ENCODE peak calls at places on chromosomes 11 and 22, in five cellular contexts. S, D, G, H and Y are unnamed samples.
A peak's percentile ranks its signal among the peaks of the same experiment; 100 is the strongest.

GRCh38 chr11:35255514-35255913 is 116.5 kb downstream of the CD44 start:
- DNase-seq in G (no peak), D (no peak), H (no peak), S (no peak), Y (no peak)

GRCh38 chr11:125069796-125070195 is 6.7 kb downstream of the SLC37A2 start:
- DNase-seq in D (no peak), G (no peak), S (no peak), H (no peak), Y (peak; percentile 35)

GRCh38 chr11:2775626-2776350 is 76.0 kb upstream of the KCNQ1OT1 start:
- DNase-seq in D (no peak), S (no peak), G (no peak), H (peak; percentile 56), Y (no peak)

GRCh38 chr11:75762885-75763284 is 5.7 kb upstream of the DGAT2 start:
- DNase-seq in H (no peak), G (no peak), S (no peak), D (no peak), Y (no peak)

GRCh38 chr11:109033627-109034340 is 368.9 kb downstream of the DDX10 start:
- DNase-seq in D (no peak), G (no peak), S (no peak), H (no peak), Y (peak; percentile 4)

GRCh38 chr11:115462004-115462541 is 42.1 kb downstream of the CADM1 start:
- DNase-seq in D (no peak), H (no peak), S (no peak), G (no peak), Y (no peak)

GRCh38 chr11:75380716-75381420 is 18.4 kb upstream of the RPS3 start:
- DNase-seq in S (no peak), D (no peak), G (no peak), H (no peak), Y (no peak)

GRCh38 chr11:66183581-66184048 is 84.8 kb upstream of the RAB1B start:
- DNase-seq in S (peak; percentile 11), G (no peak), H (no peak), D (no peak), Y (no peak)

GRCh38 chr22:23500508-23501208 is 79.4 kb downstream of the IGLL1 start:
- DNase-seq in S (no peak), D (no peak), G (no peak), H (peak; percentile 52), Y (no peak)

GRCh38 chr11:106471273-106471672 is 393.8 kb downstream of the AASDHPPT start:
- DNase-seq in H (no peak), G (no peak), S (no peak), D (no peak), Y (no peak)

GRCh38 chr11:14356342-14356741 is 2.6 kb downstream of the RRAS2 start:
- DNase-seq in S (no peak), H (no peak), G (no peak), D (no peak), Y (no peak)

GRCh38 chr11:19730373-19730772 is 17.7 kb downstream of the NAV2 start:
- DNase-seq in D (no peak), H (no peak), S (no peak), G (no peak), Y (no peak)

GRCh38 chr11:72081856-72082255 is 1.2 kb downstream of the LRRC51 start:
- DNase-seq in D (no peak), G (no peak), H (no peak), S (no peak), Y (no peak)

GRCh38 chr11:1205121-1205986 is 17.5 kb upstream of the MUC5B start:
- DNase-seq in G (no peak), D (no peak), S (no peak), H (peak; percentile 55), Y (no peak)

GRCh38 chr22:22167791-22168189 is 76.8 kb upstream of the VPREB1 start:
- DNase-seq in D (no peak), G (peak; percentile 4), H (no peak), S (no peak), Y (no peak)

GRCh38 chr11:13080861-13081260 is 71.7 kb downstream of the RASSF10 start:
- DNase-seq in G (no peak), D (no peak), S (no peak), H (no peak), Y (no peak)

GRCh38 chr11:36167073-36167472 is 122.2 kb downstream of the COMMD9 start:
- DNase-seq in D (no peak), H (no peak), S (no peak), G (no peak), Y (no peak)

GRCh38 chr22:19178065-19178658 is 374 bp downstream of the SLC25A1 start:
- DNase-seq in G (no peak), D (peak; percentile 28), H (peak; percentile 91), S (peak; percentile 64), Y (no peak)

GRCh38 chr11:86660011-86660595 is 12.3 kb downstream of the ME3 start:
- DNase-seq in H (no peak), S (no peak), D (no peak), G (no peak), Y (peak; percentile 64)

GRCh38 chr11:7495997-7496545 is 10.8 kb downstream of the OLFML1 start:
- DNase-seq in D (no peak), G (no peak), H (no peak), S (no peak), Y (no peak)

GRCh38 chr11:911031-911889 is 650 bp upstream of the CHID1 start:
- DNase-seq in G (no peak), D (peak; percentile 21), S (no peak), H (peak; percentile 91), Y (peak; percentile 62)

GRCh38 chr11:117010808-117011540 is 87.3 kb downstream of the SIK3 start:
- DNase-seq in H (no peak), G (no peak), S (no peak), D (no peak), Y (peak; percentile 76)

GRCh38 chr11:108501396-108501795 is 3.2 kb upstream of the POGLUT3 start:
- DNase-seq in G (no peak), H (no peak), S (no peak), D (no peak), Y (peak; percentile 19)

GRCh38 chr11:118909619-118910308 is 16.0 kb downstream of the BCL9L start:
- DNase-seq in G (no peak), S (no peak), H (peak; percentile 70), D (no peak), Y (no peak)

GRCh38 chr11:43920598-43921419 is 21.6 kb upstream of the C11orf96 start:
- DNase-seq in H (no peak), S (no peak), G (no peak), D (no peak), Y (peak; percentile 99)

GRCh38 chr11:65555693-65556231 is 2.4 kb downstream of the LTBP3 start:
- DNase-seq in H (no peak), G (no peak), D (no peak), S (no peak), Y (peak; percentile 97)